ENCODE peak calls at places on chromosome 19, in six cellular contexts. One of them, this sample, is unnamed.

GRCh38 chr19:18841400-18841799 is 9.6 kb downstream of the UPF1 start:
- DNase-seq in thoracic aorta: no peak
- DNase-seq in psoas muscle: no peak
- DNase-seq in sigmoid colon: no peak
- DNase-seq in left lung: no peak
- DNase-seq in neuronal stem cell: no peak
- DNase-seq in this sample: no peak

GRCh38 chr19:57927587-57927986 is 7.6 kb downstream of the ZNF418 start:
- DNase-seq in thoracic aorta: no peak
- DNase-seq in psoas muscle: no peak
- DNase-seq in sigmoid colon: no peak
- DNase-seq in left lung: no peak
- DNase-seq in neuronal stem cell: no peak
- DNase-seq in this sample: no peak

GRCh38 chr19:51372649-51373504 is at the start of gene NKG7:
- DNase-seq in thoracic aorta: no peak
- DNase-seq in psoas muscle: peak; percentile 32
- DNase-seq in sigmoid colon: no peak
- DNase-seq in left lung: no peak
- DNase-seq in neuronal stem cell: no peak
- DNase-seq in this sample: no peak

GRCh38 chr19:32388393-32388724 is 17.2 kb upstream of the DPY19L3 start:
- DNase-seq in thoracic aorta: no peak
- DNase-seq in psoas muscle: no peak
- DNase-seq in sigmoid colon: no peak
- DNase-seq in left lung: no peak
- DNase-seq in neuronal stem cell: no peak
- DNase-seq in this sample: no peak

GRCh38 chr19:18675779-18676178 is 7.7 kb upstream of the CRTC1 start:
- DNase-seq in thoracic aorta: no peak
- DNase-seq in psoas muscle: no peak
- DNase-seq in sigmoid colon: no peak
- DNase-seq in left lung: no peak
- DNase-seq in neuronal stem cell: no peak
- DNase-seq in this sample: no peak

GRCh38 chr19:1250374-1251232 is 2.2 kb downstream of the MIDN start:
- DNase-seq in thoracic aorta: no peak
- DNase-seq in psoas muscle: peak; percentile 81
- DNase-seq in sigmoid colon: peak; percentile 93
- DNase-seq in left lung: peak; percentile 60
- DNase-seq in neuronal stem cell: peak; percentile 93
- DNase-seq in this sample: peak; percentile 88

GRCh38 chr19:12647490-12648071 is 19.0 kb downstream of the MAN2B1 start:
- DNase-seq in thoracic aorta: no peak
- DNase-seq in psoas muscle: peak; percentile 88
- DNase-seq in sigmoid colon: peak; percentile 83
- DNase-seq in left lung: peak; percentile 71
- DNase-seq in neuronal stem cell: no peak
- DNase-seq in this sample: peak; percentile 83

GRCh38 chr19:51799998-51800848 is 5.3 kb downstream of the FPR3 start:
- DNase-seq in thoracic aorta: no peak
- DNase-seq in psoas muscle: no peak
- DNase-seq in sigmoid colon: peak; percentile 68
- DNase-seq in left lung: peak; percentile 64
- DNase-seq in neuronal stem cell: no peak
- DNase-seq in this sample: peak; percentile 93

GRCh38 chr19:33394006-33394722 is 20.7 kb downstream of the CEBPG start:
- DNase-seq in thoracic aorta: no peak
- DNase-seq in psoas muscle: peak; percentile 89
- DNase-seq in sigmoid colon: peak; percentile 86
- DNase-seq in left lung: peak; percentile 62
- DNase-seq in neuronal stem cell: no peak
- DNase-seq in this sample: peak; percentile 82
- H3K4me1 ChIP-seq in thoracic aorta: peaks cover 51% of the 10 kb centered on the region
- H3K4me1 ChIP-seq in psoas muscle: peaks cover 59% of the 10 kb centered on the region
- H3K4me1 ChIP-seq in sigmoid colon: peaks cover 81% of the 10 kb centered on the region
- H3K4me1 ChIP-seq in left lung: peaks cover 77% of the 10 kb centered on the region
- H3K4me1 ChIP-seq in neuronal stem cell: peaks cover 7% of the 10 kb centered on the region
- H3K4me1 ChIP-seq in this sample: peaks cover 27% of the 10 kb centered on the region

DNA sequence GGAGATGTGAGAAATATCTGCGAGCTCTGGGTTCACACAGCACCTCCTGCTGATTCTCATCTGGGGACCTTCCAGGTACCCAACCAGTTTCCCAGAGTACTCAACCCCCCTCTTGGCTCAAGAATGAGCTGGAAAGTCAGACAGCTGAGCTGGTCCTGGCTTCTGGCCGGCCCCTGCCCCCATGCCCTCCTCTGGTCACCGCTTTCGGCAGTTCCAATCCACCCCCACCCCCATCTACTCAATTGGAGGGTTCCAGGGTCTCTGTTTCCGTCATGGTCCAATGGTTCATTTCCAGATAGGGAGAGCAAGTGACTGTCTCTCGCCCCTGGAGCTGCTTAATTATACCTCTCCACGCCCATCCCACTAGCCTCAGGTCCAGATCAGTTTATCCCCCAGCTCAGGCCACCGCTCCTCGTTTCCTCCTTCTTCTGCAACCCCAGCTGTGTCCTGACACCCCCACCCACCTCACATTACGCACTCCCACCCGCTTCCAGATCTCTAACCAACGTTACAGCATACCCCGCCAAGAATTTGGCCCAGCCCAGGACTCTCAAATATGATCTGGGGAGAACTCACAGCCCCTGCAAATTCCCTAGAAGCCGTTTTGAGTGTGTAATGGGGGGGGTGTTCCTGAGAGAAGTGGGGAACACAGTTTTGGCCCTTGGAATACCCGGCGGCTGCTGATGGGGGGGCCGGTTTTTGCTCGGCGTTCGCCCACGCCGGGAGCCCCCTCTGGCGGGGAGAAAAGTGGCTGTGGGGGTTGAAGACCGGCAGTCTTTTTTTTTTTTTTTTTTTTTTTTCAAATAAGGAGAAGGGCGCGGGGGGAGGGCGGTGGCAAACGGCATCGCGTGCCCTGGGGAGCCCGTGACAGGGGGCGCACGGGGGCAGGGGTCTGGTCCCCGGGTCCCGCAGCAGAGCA is 1.8 kb upstream of the PDE4A start:
- DNase-seq in thoracic aorta: no peak
- DNase-seq in psoas muscle: no peak
- DNase-seq in sigmoid colon: no peak
- DNase-seq in left lung: no peak
- DNase-seq in neuronal stem cell: peak; percentile 62
- DNase-seq in this sample: no peak
- H3K27me3 ChIP-seq in thoracic aorta: peaks cover 17% of the 10 kb centered on the region
- H3K27me3 ChIP-seq in psoas muscle: no peaks in the 10 kb centered on the region
- H3K27me3 ChIP-seq in sigmoid colon: peaks cover 89% of the 10 kb centered on the region
- H3K27me3 ChIP-seq in left lung: peaks cover 57% of the 10 kb centered on the region
- H3K27me3 ChIP-seq in neuronal stem cell: peaks cover 11% of the 10 kb centered on the region
- H3K27me3 ChIP-seq in this sample: no peaks in the 10 kb centered on the region

DNA sequence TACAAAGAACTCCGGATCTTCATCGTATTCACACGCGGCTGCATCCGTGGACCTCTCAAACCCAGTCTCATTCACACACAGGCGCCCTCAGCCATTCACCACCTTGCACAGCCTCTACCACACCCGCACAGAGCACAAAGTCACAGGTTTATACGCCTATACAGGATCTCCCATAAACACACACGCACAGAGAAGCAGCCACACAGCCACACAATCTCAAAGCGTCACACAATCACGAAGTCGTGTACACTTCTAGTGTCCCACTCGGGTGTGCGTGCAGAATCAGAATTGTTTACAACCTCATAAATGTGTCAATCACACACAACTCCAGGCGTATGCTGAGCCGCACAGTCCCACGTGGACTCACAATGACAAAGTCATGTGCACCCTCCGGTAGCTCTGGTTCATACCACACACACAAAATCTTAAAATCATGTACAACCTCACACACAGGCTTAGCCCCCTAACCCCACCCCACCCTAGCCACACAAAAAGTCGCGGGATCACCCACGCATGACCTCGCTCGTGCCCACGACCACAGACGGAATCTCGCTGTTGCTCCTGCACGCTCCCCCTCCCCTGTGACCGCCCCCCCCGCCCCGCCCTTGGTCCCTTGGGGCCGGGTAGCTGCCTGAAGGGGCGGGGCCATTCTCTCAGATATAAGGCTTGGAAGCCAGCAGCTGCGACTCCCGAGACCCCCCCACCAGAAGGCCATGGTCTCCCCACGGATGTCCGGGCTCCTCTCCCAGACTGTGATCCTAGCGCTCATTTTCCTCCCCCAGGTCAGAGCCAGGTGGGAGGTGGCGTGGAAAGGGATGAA is at the start of gene DLL3:
- DNase-seq in thoracic aorta: no peak
- DNase-seq in psoas muscle: no peak
- DNase-seq in sigmoid colon: no peak
- DNase-seq in left lung: no peak
- DNase-seq in neuronal stem cell: no peak
- DNase-seq in this sample: no peak
- H3K4me3 ChIP-seq in thoracic aorta: peak within 1 kb of the TSS; percentile 16
- H3K4me3 ChIP-seq in psoas muscle: peak within 1 kb of the TSS; percentile 34
- H3K4me3 ChIP-seq in sigmoid colon: peak within 1 kb of the TSS; percentile 17
- H3K4me3 ChIP-seq in left lung: no peak within 1 kb of the TSS
- H3K4me3 ChIP-seq in neuronal stem cell: peak within 1 kb of the TSS; percentile 43
- H3K4me3 ChIP-seq in this sample: no peak within 1 kb of the TSS

GRCh38 chr19:6100284-6100915 is 9.9 kb downstream of the RFX2 start:
- DNase-seq in thoracic aorta: no peak
- DNase-seq in psoas muscle: peak; percentile 61
- DNase-seq in sigmoid colon: no peak
- DNase-seq in left lung: peak; percentile 55
- DNase-seq in neuronal stem cell: no peak
- DNase-seq in this sample: peak; percentile 67

GRCh38 chr19:6098574-6098973 is 11.7 kb downstream of the RFX2 start:
- DNase-seq in thoracic aorta: no peak
- DNase-seq in psoas muscle: no peak
- DNase-seq in sigmoid colon: no peak
- DNase-seq in left lung: no peak
- DNase-seq in neuronal stem cell: no peak
- DNase-seq in this sample: no peak

GRCh38 chr19:6099633-6100032 is 10.7 kb downstream of the RFX2 start:
- DNase-seq in thoracic aorta: no peak
- DNase-seq in psoas muscle: no peak
- DNase-seq in sigmoid colon: no peak
- DNase-seq in left lung: no peak
- DNase-seq in neuronal stem cell: no peak
- DNase-seq in this sample: no peak

GRCh38 chr19:6097911-6098310 is 12.4 kb downstream of the RFX2 start:
- DNase-seq in thoracic aorta: no peak
- DNase-seq in psoas muscle: no peak
- DNase-seq in sigmoid colon: no peak
- DNase-seq in left lung: no peak
- DNase-seq in neuronal stem cell: no peak
- DNase-seq in this sample: no peak

DNA sequence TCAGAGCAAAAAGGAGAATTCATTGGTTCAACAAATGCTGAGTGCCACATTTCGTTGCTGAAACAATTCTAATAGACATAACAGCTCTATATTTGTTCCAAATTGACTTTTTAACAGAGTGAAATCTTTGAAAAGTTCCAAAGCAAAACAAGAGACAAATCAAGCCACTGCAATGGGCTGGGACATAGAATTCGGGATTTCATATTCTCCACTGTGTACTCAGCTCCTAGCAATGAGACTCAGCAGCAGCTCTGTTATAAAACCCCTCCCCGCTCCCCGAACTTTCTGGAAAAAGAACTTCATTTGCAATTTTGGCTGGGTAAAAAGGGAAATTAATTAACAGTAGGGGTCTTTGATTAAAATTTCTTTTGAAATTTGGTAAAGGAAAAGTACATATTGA is 11.3 kb downstream of the RFX2 start:
- DNase-seq in thoracic aorta: no peak
- DNase-seq in psoas muscle: no peak
- DNase-seq in sigmoid colon: no peak
- DNase-seq in left lung: no peak
- DNase-seq in neuronal stem cell: no peak
- DNase-seq in this sample: no peak
- H3K4me1 ChIP-seq in thoracic aorta: peaks cover 61% of the 10 kb centered on the region
- H3K4me1 ChIP-seq in psoas muscle: no peaks in the 10 kb centered on the region
- H3K4me1 ChIP-seq in sigmoid colon: peaks cover 63% of the 10 kb centered on the region
- H3K4me1 ChIP-seq in left lung: peaks cover 48% of the 10 kb centered on the region
- H3K4me1 ChIP-seq in neuronal stem cell: peaks cover 24% of the 10 kb centered on the region
- H3K4me1 ChIP-seq in this sample: peaks cover 6% of the 10 kb centered on the region

GRCh38 chr19:16327911-16328823 is 3.5 kb downstream of the KLF2 start:
- DNase-seq in thoracic aorta: peak; percentile 68
- DNase-seq in psoas muscle: peak; percentile 89
- DNase-seq in sigmoid colon: peak; percentile 96
- DNase-seq in left lung: peak; percentile 91
- DNase-seq in neuronal stem cell: no peak
- DNase-seq in this sample: peak; percentile 84
- H3K27me3 ChIP-seq in thoracic aorta: no peaks in the 10 kb centered on the region
- H3K27me3 ChIP-seq in psoas muscle: no peaks in the 10 kb centered on the region
- H3K27me3 ChIP-seq in sigmoid colon: no peaks in the 10 kb centered on the region
- H3K27me3 ChIP-seq in left lung: no peaks in the 10 kb centered on the region
- H3K27me3 ChIP-seq in neuronal stem cell: peaks cover 35% of the 10 kb centered on the region
- H3K27me3 ChIP-seq in this sample: no peaks in the 10 kb centered on the region

DNA sequence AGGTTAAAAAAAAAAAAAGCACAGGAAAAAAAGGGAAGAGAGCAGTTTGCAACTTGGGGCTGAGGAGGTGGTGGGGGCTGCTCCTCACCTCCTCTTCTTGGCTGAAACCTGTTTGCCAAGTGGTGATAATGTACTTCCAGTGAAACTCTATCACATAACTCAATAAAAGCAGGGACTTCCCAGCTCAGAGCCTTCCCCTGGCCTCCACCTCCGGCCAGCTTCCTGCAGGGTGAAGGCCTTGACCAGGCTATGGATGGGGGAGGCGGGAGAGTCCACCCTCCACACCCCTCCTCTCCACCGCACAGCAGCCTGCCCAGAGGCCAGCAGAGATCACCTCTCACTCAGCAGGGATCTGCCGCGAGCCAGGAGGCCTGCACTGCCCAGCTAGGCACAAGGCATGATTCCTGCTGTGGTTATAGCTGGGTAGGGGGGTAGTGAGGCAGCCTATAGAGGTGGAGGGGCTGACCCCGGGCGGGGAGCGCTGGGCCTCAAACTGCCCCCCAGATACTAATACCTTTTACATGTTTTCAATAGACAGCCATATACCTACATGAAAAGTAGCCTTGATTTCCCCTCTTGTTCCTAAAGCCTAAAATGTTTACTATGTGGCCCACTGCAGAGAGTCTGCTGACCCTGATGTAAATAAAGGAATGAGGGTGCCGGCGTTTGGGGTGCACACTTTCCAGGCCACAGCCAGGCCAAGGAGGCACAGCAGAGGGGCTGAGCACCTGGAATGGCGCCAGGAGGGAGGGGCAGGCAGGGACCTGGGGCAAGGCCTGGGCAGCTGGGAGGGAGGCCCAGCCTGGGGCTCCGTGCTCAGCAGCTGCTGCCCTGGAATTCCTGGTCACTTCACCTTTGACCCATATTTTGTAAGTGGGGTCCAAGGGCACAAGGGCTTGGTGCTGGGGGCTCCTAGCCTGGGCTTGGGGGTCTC is 10.3 kb downstream of the ZNF787 start:
- DNase-seq in thoracic aorta: no peak
- DNase-seq in psoas muscle: peak; percentile 65
- DNase-seq in sigmoid colon: no peak
- DNase-seq in left lung: peak; percentile 75
- DNase-seq in neuronal stem cell: no peak
- DNase-seq in this sample: peak; percentile 38
- H3K4me3 ChIP-seq in thoracic aorta: no peak overlapping the region
- H3K4me3 ChIP-seq in psoas muscle: peak overlapping the region; percentile 0
- H3K4me3 ChIP-seq in sigmoid colon: no peak overlapping the region
- H3K4me3 ChIP-seq in left lung: no peak overlapping the region
- H3K4me3 ChIP-seq in neuronal stem cell: no peak overlapping the region
- H3K4me3 ChIP-seq in this sample: no peak overlapping the region

GRCh38 chr19:29835447-29835846 is 23.7 kb downstream of the CCNE1 start:
- DNase-seq in thoracic aorta: no peak
- DNase-seq in psoas muscle: peak; percentile 5
- DNase-seq in sigmoid colon: no peak
- DNase-seq in left lung: no peak
- DNase-seq in neuronal stem cell: no peak
- DNase-seq in this sample: no peak
- H3K4me1 ChIP-seq in thoracic aorta: no peaks in the 10 kb centered on the region
- H3K4me1 ChIP-seq in psoas muscle: no peaks in the 10 kb centered on the region
- H3K4me1 ChIP-seq in sigmoid colon: no peaks in the 10 kb centered on the region
- H3K4me1 ChIP-seq in left lung: no peaks in the 10 kb centered on the region
- H3K4me1 ChIP-seq in neuronal stem cell: no peaks in the 10 kb centered on the region
- H3K4me1 ChIP-seq in this sample: no peaks in the 10 kb centered on the region

GRCh38 chr19:34497112-34497805 is 15.7 kb downstream of the WTIP start:
- DNase-seq in thoracic aorta: no peak
- DNase-seq in psoas muscle: no peak
- DNase-seq in sigmoid colon: peak; percentile 50
- DNase-seq in left lung: no peak
- DNase-seq in neuronal stem cell: no peak
- DNase-seq in this sample: no peak
- H3K27me3 ChIP-seq in thoracic aorta: no peaks in the 10 kb centered on the region
- H3K27me3 ChIP-seq in psoas muscle: no peaks in the 10 kb centered on the region
- H3K27me3 ChIP-seq in sigmoid colon: no peaks in the 10 kb centered on the region
- H3K27me3 ChIP-seq in left lung: no peaks in the 10 kb centered on the region
- H3K27me3 ChIP-seq in neuronal stem cell: no peaks in the 10 kb centered on the region
- H3K27me3 ChIP-seq in this sample: no peaks in the 10 kb centered on the region

This sample was measured in right cardiac atrium.